ENCODE peak calls at places on chromosomes 3 and 15, in five cellular contexts. P is H9, S is PC-9, F is neural progenitor cell, Z is GM23338. W is an unnamed sample.
A peak's percentile ranks its signal among the peaks of the same experiment; 100 is the strongest.

GRCh38 chr15:70505971-70506887 is 257.1 kb downstream of the UACA start:
- DNase-seq in P (peak; percentile 57), S (no peak), F (no peak), Z (peak; percentile 25), W (no peak)

GRCh38 chr3:31196881-31197364 is 302.5 kb upstream of the GADL1 start:
- DNase-seq in P (peak; percentile 27), S (no peak), F (no peak), Z (peak; percentile 25), W (peak; percentile 66)

GRCh38 chr15:91769919-91770318 is 83.6 kb upstream of the SLCO3A1 start:
- DNase-seq in P (no peak), S (no peak), F (no peak), Z (no peak), W (no peak)

GRCh38 chr3:89851974-89852621 is 744.7 kb downstream of the EPHA3 start:
- DNase-seq in P (peak; percentile 84), S (peak; percentile 25), F (peak; percentile 86), Z (peak; percentile 91), W (peak; percentile 72)

GRCh38 chr15:62094398-62094797 is 27.6 kb downstream of the C2CD4A start:
- DNase-seq in P (no peak), S (no peak), F (no peak), Z (no peak), W (no peak)

GRCh38 chr3:140677764-140678163 is at the start of gene TRIM42:
- DNase-seq in P (no peak), S (no peak), F (no peak), Z (no peak), W (no peak)

GRCh38 chr15:77503240-77503639 is 82.6 kb downstream of the HMG20A start:
- DNase-seq in P (no peak), S (peak; percentile 29), F (no peak), Z (no peak), W (no peak)

GRCh38 chr15:99264125-99264524 is 12.8 kb downstream of the LRRC28 start:
- DNase-seq in P (no peak), S (no peak), F (no peak), Z (peak; percentile 23), W (no peak)

GRCh38 chr3:122383915-122384697 is at the start of gene FAM162A:
- DNase-seq in P (peak; percentile 95), S (peak; percentile 96), F (peak; percentile 96), Z (peak; percentile 96), W (peak; percentile 82)

GRCh38 chr3:146337991-146338390 is 87.1 kb upstream of the PLSCR4 start:
- DNase-seq in P (no peak), S (no peak), F (no peak), Z (no peak), W (no peak)

GRCh38 chr3:127865941-127866340 is 43.6 kb upstream of the MGLL start:
- DNase-seq in P (no peak), S (no peak), F (no peak), Z (peak; percentile 12), W (peak; percentile 76)

GRCh38 chr3:136332776-136333175 is 82.6 kb downstream of the PCCB start:
- DNase-seq in P (no peak), S (no peak), F (no peak), Z (no peak), W (peak; percentile 73)

GRCh38 chr3:125083776-125084175 is 28.0 kb upstream of the HEG1 start:
- DNase-seq in P (no peak), S (no peak), F (no peak), Z (no peak), W (peak; percentile 81)

GRCh38 chr3:194715022-194715800 is 29.5 kb downstream of the FAM43A start:
- DNase-seq in P (no peak), S (peak; percentile 82), F (no peak), Z (no peak), W (no peak)

GRCh38 chr3:84092907-84093306 is 865.9 kb upstream of the CADM2 start:
- DNase-seq in P (no peak), S (no peak), F (no peak), Z (no peak), W (no peak)

GRCh38 chr3:64224826-64225606 is at the start of gene PRICKLE2:
- DNase-seq in P (peak; percentile 88), S (peak; percentile 23), F (peak; percentile 92), Z (peak; percentile 86), W (peak; percentile 92)

GRCh38 chr3:33111581-33111980 is 2.2 kb upstream of the CRTAP start:
- DNase-seq in P (no peak), S (no peak), F (no peak), Z (no peak), W (no peak)

GRCh38 chr3:63912768-63913588 is 795 bp upstream of the SCAANT1 start:
- DNase-seq in P (peak; percentile 56), S (peak; percentile 47), F (peak; percentile 54), Z (peak; percentile 75), W (peak; percentile 52)

GRCh38 chr15:44535509-44536297 is 1.2 kb upstream of the EIF3J start:
- DNase-seq in P (peak; percentile 41), S (peak; percentile 22), F (peak; percentile 52), Z (peak; percentile 53), W (no peak)

GRCh38 chr3:129663045-129663446 is 56.6 kb upstream of the PLXND1 start:
- DNase-seq in P (peak; percentile 39), S (peak; percentile 91), F (peak; percentile 11), Z (peak; percentile 69), W (peak; percentile 52)

GRCh38 chr3:129662230-129662629 is 55.8 kb upstream of the PLXND1 start:
- DNase-seq in P (no peak), S (no peak), F (no peak), Z (no peak), W (no peak)

GRCh38 chr3:129665024-129665768 is 58.7 kb upstream of the PLXND1 start:
- DNase-seq in P (no peak), S (peak; percentile 37), F (no peak), Z (no peak), W (peak; percentile 81)

GRCh38 chr3:129661766-129662165 is 55.3 kb upstream of the PLXND1 start:
- DNase-seq in P (no peak), S (no peak), F (no peak), Z (no peak), W (no peak)

DNA sequence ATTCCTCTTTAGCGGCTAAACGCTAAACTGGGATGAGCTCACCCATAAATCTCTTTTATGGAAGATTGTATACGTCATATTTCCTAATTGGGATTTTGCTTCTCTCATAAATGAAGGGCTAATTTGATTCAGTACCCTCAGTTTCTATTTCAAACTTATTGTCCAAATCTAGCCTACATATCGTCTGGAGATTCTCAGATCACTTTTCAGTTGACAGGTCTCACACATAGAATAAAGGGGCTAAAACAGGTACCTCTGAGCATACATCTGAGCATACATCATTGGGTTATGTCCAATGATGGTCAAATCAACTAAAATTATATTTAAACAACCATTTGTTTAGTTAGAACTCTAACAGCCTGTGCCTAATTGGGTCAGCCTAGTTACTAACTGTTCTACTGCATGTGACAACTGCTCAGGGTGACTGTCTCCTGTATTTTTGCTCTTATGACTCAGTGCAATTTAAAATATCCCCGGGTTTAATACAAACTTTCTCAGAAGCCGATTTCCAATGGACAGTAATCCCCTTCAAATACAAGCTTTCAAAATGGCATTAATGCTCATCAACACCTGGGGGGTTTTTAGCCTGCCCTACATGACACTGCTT is 57.7 kb upstream of the PLXND1 start:
- DNase-seq in P (no peak), S (no peak), F (peak; percentile 15), Z (no peak), W (no peak)
- H3K4me1 ChIP-seq in P (no peaks in the 10 kb centered on the region), S (peaks cover 89% of the 10 kb centered on the region), F (peaks cover 36% of the 10 kb centered on the region), Z (no peaks in the 10 kb centered on the region), W (peaks cover 13% of the 10 kb centered on the region)

DNA sequence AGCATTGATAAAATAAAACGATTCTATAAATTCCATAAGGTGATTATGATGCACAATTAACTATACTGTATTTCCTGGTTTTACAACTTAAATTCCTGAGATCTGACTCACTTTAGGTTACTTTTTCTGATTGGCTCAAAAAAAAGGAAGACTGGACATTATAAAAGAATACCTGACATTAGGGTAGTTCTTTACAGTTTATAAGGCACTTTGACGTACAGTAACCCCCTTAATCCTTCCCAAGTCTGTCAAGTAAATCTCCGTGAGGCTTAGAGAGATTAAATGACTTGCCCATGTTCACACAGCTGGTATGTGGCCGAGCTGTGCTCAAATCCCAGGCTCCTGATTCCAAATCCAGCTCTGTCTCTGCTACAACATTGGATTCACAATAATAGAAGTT is 1.0 kb upstream of the SLTM start:
- DNase-seq in P (no peak), S (no peak), F (peak; percentile 41), Z (peak; percentile 5), W (no peak)
- H2AFZ ChIP-seq in P (no peak overlapping the region), S (peak overlapping the region; percentile 79), F (peak overlapping the region; percentile 93), Z (peak overlapping the region; percentile 34), W (peak overlapping the region; percentile 96)

GRCh38 chr3:150346956-150347863 is 60.9 kb upstream of the TSC22D2 start:
- DNase-seq in P (no peak), S (peak; percentile 33), F (no peak), Z (no peak), W (peak; percentile 23)

GRCh38 chr3:150349314-150350097 is 58.6 kb upstream of the TSC22D2 start:
- DNase-seq in P (no peak), S (peak; percentile 67), F (peak; percentile 63), Z (no peak), W (peak; percentile 55)

GRCh38 chr3:150351398-150351797 is 56.7 kb upstream of the TSC22D2 start:
- DNase-seq in P (no peak), S (no peak), F (no peak), Z (no peak), W (no peak)

GRCh38 chr3:150345021-150345538 is 63.0 kb upstream of the TSC22D2 start:
- DNase-seq in P (peak; percentile 44), S (peak; percentile 88), F (peak; percentile 27), Z (peak; percentile 81), W (no peak)

DNA sequence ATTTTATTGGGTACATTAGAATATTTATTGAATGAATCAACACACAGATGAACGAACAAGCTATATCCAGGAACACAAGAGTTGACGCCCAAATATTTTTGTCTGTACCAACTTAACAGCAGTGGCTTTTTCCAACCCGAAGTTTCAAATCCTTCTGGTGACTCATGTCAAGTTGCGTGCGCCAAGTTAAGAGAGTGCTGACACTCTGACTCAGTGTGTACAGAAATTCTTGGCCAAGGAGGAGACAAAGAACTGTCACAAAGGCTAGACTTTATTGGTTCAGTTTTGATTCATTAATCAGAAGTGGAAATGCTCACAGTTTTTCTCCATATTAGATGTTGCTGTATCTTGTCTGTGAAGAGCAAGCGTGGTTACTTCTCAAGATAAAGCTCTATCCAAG is 59.6 kb upstream of the TSC22D2 start:
- DNase-seq in P (no peak), S (peak; percentile 64), F (no peak), Z (no peak), W (peak; percentile 86)
- H3K4me1 ChIP-seq in P (peaks cover 17% of the 10 kb centered on the region), S (peaks cover 69% of the 10 kb centered on the region), F (peaks cover 16% of the 10 kb centered on the region), Z (peaks cover 33% of the 10 kb centered on the region), W (peaks cover 4% of the 10 kb centered on the region)

DNA sequence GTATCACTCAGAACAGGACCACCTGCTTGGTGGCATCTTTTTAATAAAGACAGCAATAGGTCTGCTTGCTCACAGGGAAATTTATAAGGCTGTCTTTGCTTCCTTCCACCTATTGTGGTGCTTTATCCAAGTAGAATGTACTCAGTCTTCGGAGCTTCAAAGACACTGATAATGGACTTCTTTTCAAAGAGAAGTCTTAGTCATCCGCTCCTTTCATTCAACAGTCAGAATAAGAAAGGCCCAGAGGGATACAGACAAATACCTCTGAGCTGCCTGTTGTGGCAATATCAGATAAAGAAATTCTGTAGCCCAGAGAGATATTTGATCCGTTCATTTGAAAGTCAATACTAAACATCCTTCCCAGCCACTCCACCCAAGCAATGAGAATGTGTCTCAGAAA is 110.1 kb downstream of the FHIT start:
- DNase-seq in P (peak; percentile 34), S (no peak), F (peak; percentile 47), Z (peak; percentile 74), W (no peak)
- H2AFZ ChIP-seq in P (no peak overlapping the region), S (no peak overlapping the region), F (no peak overlapping the region), Z (no peak overlapping the region), W (no peak overlapping the region)